ENCODE peak calls at places on chromosomes 5 and 9, in six cellular contexts. S is testis, V is substantia nigra, Q is right lobe of liver, E is mammary epithelial cell, K is HL-60. T is an unnamed sample.

GRCh38 chr9:134863941-134864820 is 16.4 kb upstream of the FCN2 start:
- DNase-seq in V (peak), K (no peak), Q (no peak), E (no peak), S (peak), T (no peak)

GRCh38 chr5:51386916-51387853 is 3.9 kb downstream of the ISL1 start:
- DNase-seq in Q (no peak), E (no peak), S (no peak), K (no peak), V (no peak), T (no peak)

GRCh38 chr5:53643445-53643844 is 83.0 kb downstream of the NDUFS4 start:
- DNase-seq in K (no peak), Q (no peak), V (no peak), S (no peak), E (no peak), T (no peak)

GRCh38 chr5:133713746-133714145 is 101.4 kb upstream of the FSTL4 start:
- DNase-seq in V (no peak), Q (no peak), K (no peak), E (no peak), S (no peak), T (no peak)

GRCh38 chr9:34715639-34716215 is 5.8 kb upstream of the CCL21 start:
- DNase-seq in K (no peak), Q (no peak), V (no peak), S (no peak), E (peak), T (no peak)

GRCh38 chr9:12464910-12465512 is 228.2 kb upstream of the TYRP1 start:
- DNase-seq in V (no peak), E (no peak), S (no peak), K (no peak), Q (no peak), T (no peak)

GRCh38 chr9:13267743-13268142 is 11.7 kb downstream of the MPDZ start:
- DNase-seq in S (no peak), V (no peak), K (no peak), E (peak), Q (no peak), T (no peak)

GRCh38 chr5:6702633-6703032 is 10.6 kb upstream of the TENT4A start:
- DNase-seq in K (no peak), E (no peak), Q (no peak), S (no peak), V (no peak), T (no peak)

GRCh38 chr9:20144255-20144654 is 355.4 kb upstream of the SLC24A2 start:
- DNase-seq in E (no peak), V (no peak), Q (no peak), S (no peak), K (no peak), T (no peak)

GRCh38 chr9:12696931-12697622 is 3.9 kb downstream of the TYRP1 start:
- DNase-seq in E (no peak), K (no peak), S (no peak), Q (no peak), V (no peak), T (no peak)

GRCh38 chr9:89755835-89756234 is 151.0 kb downstream of the GADD45G start:
- DNase-seq in K (no peak), Q (peak), V (no peak), S (no peak), E (peak), T (no peak)

GRCh38 chr5:53970510-53970909 is 339.9 kb downstream of the ARL15 start:
- DNase-seq in Q (no peak), K (no peak), E (no peak), S (no peak), V (no peak), T (no peak)

GRCh38 chr5:95417971-95418370 is 26.8 kb downstream of the FAM81B start:
- DNase-seq in S (no peak), E (peak), V (no peak), K (no peak), Q (no peak), T (no peak)

GRCh38 chr5:176536132-176536901 is 885 bp downstream of the RNF44 start:
- DNase-seq in V (peak), Q (peak), S (peak), E (peak), K (peak), T (peak)

GRCh38 chr5:140986117-140986521 is 19.8 kb downstream of the PCDHAC2 start:
- DNase-seq in K (no peak), E (no peak), S (no peak), Q (no peak), V (no peak), T (no peak)

GRCh38 chr5:1086137-1086536 is 25.7 kb downstream of the SLC12A7 start:
- DNase-seq in S (no peak), Q (no peak), K (no peak), E (no peak), V (no peak), T (no peak)

GRCh38 chr5:675111-675875 is 17.9 kb downstream of the TPPP start:
- DNase-seq in K (no peak), S (peak), E (no peak), Q (no peak), V (no peak), T (no peak)

GRCh38 chr5:55991768-55992486 is 2.8 kb downstream of the IL6ST start:
- DNase-seq in E (no peak), Q (no peak), S (no peak), K (no peak), V (no peak), T (no peak)

GRCh38 chr9:137892424-137893191 is 15.0 kb downstream of the CACNA1B start:
- DNase-seq in K (no peak), Q (no peak), S (no peak), E (no peak), V (no peak), T (no peak)

GRCh38 chr9:88826651-88827245 is 164.5 kb upstream of the S1PR3 start:
- DNase-seq in Q (no peak), V (no peak), S (no peak), K (peak), E (peak), T (no peak)

GRCh38 chr9:113403651-113404050 is 2.6 kb upstream of the ALAD start:
- DNase-seq in Q (no peak), S (no peak), V (no peak), K (peak), E (no peak), T (no peak)

GRCh38 chr5:98774192-98775046 is 956 bp downstream of the RGMB start:
- DNase-seq in Q (peak), K (no peak), V (peak), S (peak), E (peak), T (peak)

GRCh38 chr5:55847837-55848236 is 3.3 kb upstream of the IL31RA start:
- DNase-seq in S (no peak), E (peak), Q (no peak), V (no peak), K (no peak), T (no peak)

GRCh38 chr5:76688836-76689235 is 27.1 kb upstream of the F2R start:
- DNase-seq in S (no peak), E (no peak), Q (no peak), V (no peak), K (no peak), T (no peak)

GRCh38 chr5:135112008-135112670 is 78.1 kb upstream of the PITX1 start:
- DNase-seq in E (no peak), S (no peak), V (no peak), Q (no peak), K (no peak), T (no peak)

GRCh38 chr5:75601567-75601966 is 9.7 kb upstream of the ANKDD1B start:
- DNase-seq in E (no peak), Q (no peak), K (no peak), V (no peak), S (no peak), T (no peak)

GRCh38 chr9:127116946-127117345 is 5.5 kb downstream of the ANGPTL2 start:
- DNase-seq in E (no peak), V (no peak), S (no peak), Q (no peak), K (no peak), T (no peak)

GRCh38 chr9:120555884-120556283 is 24.1 kb downstream of the CDK5RAP2 start:
- DNase-seq in E (no peak), Q (no peak), V (no peak), K (peak), S (no peak), T (no peak)

GRCh38 chr5:179326176-179326997 is 18.9 kb downstream of the ADAMTS2 start:
- DNase-seq in E (no peak), Q (peak), V (no peak), S (peak), K (no peak), T (no peak)

GRCh38 chr9:113888361-113888760 is 12.3 kb downstream of the ZNF618 start:
- DNase-seq in K (no peak), S (no peak), V (no peak), E (no peak), Q (no peak), T (no peak)

GRCh38 chr5:173165193-173165988 is 21.1 kb downstream of the BNIP1 start:
- DNase-seq in Q (no peak), E (no peak), V (no peak), K (no peak), S (no peak), T (no peak)

GRCh38 chr5:21680196-21680595 is 1172.9 kb downstream of the CDH12 start:
- DNase-seq in K (no peak), V (no peak), S (no peak), Q (no peak), E (peak), T (no peak)

GRCh38 chr5:167244583-167244982 is 1046.9 kb upstream of the WWC1 start:
- DNase-seq in Q (no peak), E (no peak), S (no peak), V (no peak), K (no peak), T (peak)

GRCh38 chr9:75163764-75164163 is 75.5 kb downstream of the OSTF1 start:
- DNase-seq in Q (peak), E (no peak), S (no peak), V (no peak), K (no peak), T (no peak)

GRCh38 chr9:132989414-132989996 is 11.0 kb downstream of the GFI1B start:
- DNase-seq in K (no peak), Q (no peak), E (no peak), S (no peak), V (no peak), T (no peak)

DNA sequence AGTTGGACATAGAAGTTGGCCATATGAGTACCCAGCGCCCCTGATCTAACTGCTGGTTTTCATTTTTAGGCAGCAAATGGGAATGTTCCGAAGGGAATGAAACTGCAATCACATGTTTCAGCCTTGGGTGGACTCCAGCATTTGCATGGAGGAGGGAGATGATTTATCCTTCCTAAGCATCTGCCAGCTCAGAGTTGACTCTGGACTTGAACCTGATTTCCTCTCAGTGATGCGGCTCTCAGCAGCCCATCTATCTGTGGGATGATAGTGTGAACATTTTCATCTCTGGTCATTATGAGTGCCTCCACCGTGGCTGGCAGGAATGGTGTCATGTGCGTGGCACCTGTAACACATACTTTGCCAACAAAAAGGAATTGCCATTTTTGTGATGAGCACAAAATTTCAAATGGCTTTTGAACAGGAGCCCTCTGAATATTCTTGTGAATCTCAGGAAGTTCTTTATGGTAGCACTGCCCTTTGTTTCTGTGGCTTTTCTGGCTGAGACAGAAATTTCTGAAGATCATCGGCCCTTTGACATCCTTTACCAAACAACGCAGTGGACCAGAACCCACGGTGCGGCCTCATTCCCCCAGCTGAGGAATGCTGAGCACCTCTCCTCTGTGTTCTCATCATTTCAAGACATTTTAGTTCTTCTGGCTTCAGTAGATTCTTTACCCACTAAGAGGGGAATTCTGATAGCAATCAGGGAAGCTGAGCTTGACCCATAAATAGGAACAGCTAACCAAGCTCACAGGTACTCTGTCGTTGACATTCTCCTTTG is 28.5 kb downstream of the FUBP3 start:
- DNase-seq in Q (no peak), E (no peak), V (no peak), K (no peak), S (no peak), T (no peak)
- H3K27ac ChIP-seq in Q (peak), E (no peak), V (no peak), K (no peak), S (no peak), T (no peak)

GRCh38 chr5:69252437-69252836 is 17.8 kb downstream of the CDK7 start:
- DNase-seq in V (no peak), Q (no peak), E (no peak), K (no peak), S (no peak), T (no peak)
- H3K27ac ChIP-seq in V (no peak), Q (no peak), E (no peak), K (no peak), S (no peak), T (no peak)

GRCh38 chr9:110351009-110351467 is 13.4 kb upstream of the TXNDC8 start:
- DNase-seq in E (peak), V (no peak), K (no peak), S (no peak), Q (no peak), T (no peak)
- H3K27ac ChIP-seq in E (no peak), V (no peak), K (no peak), S (no peak), Q (no peak), T (no peak)

DNA sequence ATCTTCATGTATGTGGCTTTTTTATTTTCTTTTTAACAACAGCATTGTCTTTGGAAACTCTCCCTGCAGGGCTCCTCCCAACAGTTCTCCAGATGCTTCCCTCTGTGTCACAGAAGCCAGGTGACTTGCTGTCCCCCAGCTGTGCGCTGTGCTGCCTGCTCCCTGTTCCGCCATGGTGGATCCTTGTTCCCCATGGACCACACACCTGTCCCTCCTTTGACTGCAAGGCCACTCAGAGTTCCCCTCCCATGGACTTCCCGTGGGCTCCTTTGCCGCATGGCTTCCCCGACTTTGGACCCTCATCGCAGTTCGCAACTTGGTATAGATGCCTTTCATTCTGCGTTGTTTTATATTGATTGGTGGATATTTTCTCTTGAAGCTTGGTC is 18.6 kb downstream of the ANKRD33B start:
- DNase-seq in V (no peak), K (no peak), Q (no peak), S (no peak), E (no peak), T (no peak)
- H3K27ac ChIP-seq in V (no peak), K (no peak), Q (no peak), S (no peak), E (no peak), T (no peak)

DNA sequence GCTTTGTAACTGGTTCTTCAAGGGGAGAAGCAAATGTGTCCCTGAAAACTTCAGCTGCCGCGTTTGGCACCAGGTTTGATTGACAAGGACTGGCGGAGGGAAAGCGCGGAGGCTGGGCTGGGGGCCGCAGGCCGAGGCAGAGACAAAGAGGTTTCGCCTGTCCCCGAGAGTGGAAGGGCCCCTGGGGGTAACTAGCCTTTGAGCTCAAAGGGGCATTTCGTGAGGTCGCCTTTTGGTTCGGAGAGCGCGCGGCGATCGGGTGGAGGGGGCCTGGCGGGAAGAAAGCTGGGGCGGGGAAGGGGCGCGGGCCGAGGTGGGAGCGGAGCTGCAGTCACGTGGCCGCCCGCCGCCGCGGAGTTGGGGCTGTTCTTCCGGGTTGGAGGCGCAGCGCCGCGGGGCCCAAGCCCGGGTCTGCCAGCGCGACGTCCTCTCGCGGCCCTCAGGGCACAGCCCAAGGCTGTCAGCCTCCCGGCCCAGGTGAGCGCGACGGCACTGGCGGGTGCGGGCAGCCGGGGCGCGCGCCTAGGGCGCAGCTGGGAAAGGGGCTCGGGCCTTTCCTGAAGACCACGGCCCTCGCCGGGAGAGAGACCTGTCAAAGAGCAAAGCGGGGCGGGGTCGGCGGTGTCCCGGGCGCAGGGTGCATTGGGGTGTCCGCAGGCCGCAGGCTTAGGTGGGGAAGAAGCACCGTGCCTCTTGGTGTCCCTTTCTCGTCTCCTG is at the start of gene NNT:
- DNase-seq in Q (peak), K (peak), S (peak), V (peak), E (peak), T (peak)
- H3K27ac ChIP-seq in Q (peak), K (peak), S (peak), V (peak), E (peak), T (peak)

GRCh38 chr9:131402738-131403492 is 9.0 kb downstream of the PRRC2B start:
- DNase-seq in Q (peak), K (no peak), V (peak), E (peak), S (peak), T (no peak)

GRCh38 chr9:131404987-131405386 is 11.1 kb downstream of the PRRC2B start:
- DNase-seq in Q (no peak), S (peak), E (no peak), V (peak), K (no peak), T (no peak)

GRCh38 chr9:131402073-131402472 is 8.2 kb downstream of the PRRC2B start:
- DNase-seq in K (no peak), S (no peak), E (no peak), V (no peak), Q (no peak), T (no peak)

GRCh38 chr9:131404581-131404980 is 10.7 kb downstream of the PRRC2B start:
- DNase-seq in V (no peak), K (no peak), E (no peak), S (no peak), Q (no peak), T (no peak)

DNA sequence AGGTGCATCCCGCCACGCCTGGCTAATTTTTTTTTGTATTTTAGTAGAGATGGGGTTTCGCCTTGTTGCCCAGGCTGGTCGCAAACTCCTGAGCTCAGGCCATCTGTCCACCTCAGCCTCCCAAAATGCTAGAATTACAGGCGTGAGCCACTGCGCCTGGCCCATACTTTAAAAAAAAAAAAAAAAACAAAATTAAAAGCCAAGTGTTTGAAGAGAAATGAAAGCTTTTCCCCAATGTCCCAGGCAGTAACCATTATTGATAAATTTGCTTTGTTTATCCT is 9.5 kb downstream of the PRRC2B start:
- DNase-seq in S (no peak), V (no peak), Q (no peak), K (no peak), E (no peak), T (no peak)
- H3K27ac ChIP-seq in S (no peak), V (no peak), Q (peak), K (no peak), E (no peak), T (no peak)

T was measured in WERI-Rb-1.